ENCODE peak calls at places on chromosomes 11 and 22, in eight cellular contexts. H is IMR-90; P is breast epithelium; E is uterus; C is body of pancreas; S is HCT116; F is hepatocyte; Y is CD4-positive, CD25-positive, alpha-beta regulatory T cell. I is an unnamed sample.

GRCh38 chr11:34865261-34865660 is 50.9 kb downstream of the APIP start:
- DNase-seq in E (no peak), C (no peak), F (no peak), S (no peak), Y (no peak), H (no peak), P (no peak), I (no peak)

GRCh38 chr11:5380740-5381342 is 2.8 kb upstream of the OR51M1 start:
- DNase-seq in Y (no peak), E (peak; percentile 15), S (peak; percentile 36), P (no peak), H (peak; percentile 77), F (peak; percentile 79), C (peak; percentile 31), I (peak; percentile 3)

GRCh38 chr11:121163658-121164308 is 62.7 kb downstream of the TECTA start:
- DNase-seq in F (no peak), S (peak; percentile 0), Y (no peak), C (no peak), H (no peak), P (no peak), E (no peak), I (no peak)

GRCh38 chr11:116610190-116610589 is 162.6 kb downstream of the BUD13 start:
- DNase-seq in P (no peak), Y (no peak), H (no peak), E (no peak), F (no peak), C (no peak), S (no peak), I (no peak)

GRCh38 chr11:61949169-61950034 is 749 bp upstream of the BEST1 start:
- DNase-seq in P (peak; percentile 66), Y (no peak), S (peak; percentile 81), F (peak; percentile 87), H (peak; percentile 98), C (peak; percentile 90), E (peak; percentile 95), I (no peak)

GRCh38 chr11:8757533-8757932 is 74.9 kb downstream of the RPL27A start:
- DNase-seq in H (no peak), Y (no peak), E (no peak), C (no peak), P (no peak), F (peak; percentile 50), S (no peak), I (no peak)

GRCh38 chr11:126352934-126353801 is 2.3 kb upstream of the ST3GAL4 start:
- DNase-seq in C (no peak), H (peak; percentile 75), P (no peak), S (no peak), Y (no peak), E (no peak), F (no peak), I (no peak)

GRCh38 chr22:37010976-37011375 is 8.3 kb downstream of the TST start:
- DNase-seq in P (no peak), F (no peak), H (no peak), C (no peak), Y (no peak), S (no peak), E (no peak), I (no peak)

GRCh38 chr22:50282361-50283144 is 12.4 kb upstream of the MAPK11 start:
- DNase-seq in E (no peak), Y (no peak), F (peak; percentile 89), C (peak; percentile 88), S (peak; percentile 77), P (peak; percentile 93), H (peak; percentile 77), I (no peak)

GRCh38 chr11:20194470-20194869 is 34.2 kb upstream of the DBX1 start:
- DNase-seq in E (no peak), C (no peak), S (no peak), Y (no peak), H (no peak), F (no peak), P (no peak), I (no peak)

GRCh38 chr11:94544582-94544831 is 786 bp downstream of the FUT4 start:
- DNase-seq in H (no peak), C (peak; percentile 31), E (no peak), P (no peak), Y (no peak), S (no peak), F (no peak), I (no peak)

GRCh38 chr22:40183029-40183581 is 5.4 kb downstream of the TNRC6B start:
- DNase-seq in F (peak; percentile 80), Y (no peak), S (no peak), P (peak; percentile 64), C (no peak), H (peak; percentile 87), E (no peak), I (peak; percentile 32)

GRCh38 chr11:111759375-111759774 is 6.8 kb downstream of the PPP2R1B start:
- DNase-seq in S (no peak), E (no peak), P (no peak), Y (no peak), H (no peak), F (no peak), C (no peak), I (no peak)

GRCh38 chr11:130074736-130075135 is 5.0 kb downstream of the APLP2 start:
- DNase-seq in Y (no peak), E (no peak), H (no peak), S (no peak), P (no peak), C (no peak), F (no peak), I (no peak)

GRCh38 chr11:130076774-130077481 is 7.2 kb downstream of the APLP2 start:
- DNase-seq in S (no peak), H (no peak), F (no peak), E (no peak), P (no peak), Y (no peak), C (no peak), I (no peak)

GRCh38 chr11:130077671-130078468 is 8.2 kb downstream of the APLP2 start:
- DNase-seq in S (no peak), C (no peak), F (no peak), E (no peak), Y (no peak), H (no peak), P (no peak), I (no peak)
- H3K4me1 ChIP-seq in S (no peaks in the 10 kb centered on the region), C (peaks cover 15% of the 10 kb centered on the region), F (peaks cover 8% of the 10 kb centered on the region), E (no peaks in the 10 kb centered on the region), Y (no peaks in the 10 kb centered on the region), H (no peaks in the 10 kb centered on the region), P (no peaks in the 10 kb centered on the region), I (no peaks in the 10 kb centered on the region)

DNA sequence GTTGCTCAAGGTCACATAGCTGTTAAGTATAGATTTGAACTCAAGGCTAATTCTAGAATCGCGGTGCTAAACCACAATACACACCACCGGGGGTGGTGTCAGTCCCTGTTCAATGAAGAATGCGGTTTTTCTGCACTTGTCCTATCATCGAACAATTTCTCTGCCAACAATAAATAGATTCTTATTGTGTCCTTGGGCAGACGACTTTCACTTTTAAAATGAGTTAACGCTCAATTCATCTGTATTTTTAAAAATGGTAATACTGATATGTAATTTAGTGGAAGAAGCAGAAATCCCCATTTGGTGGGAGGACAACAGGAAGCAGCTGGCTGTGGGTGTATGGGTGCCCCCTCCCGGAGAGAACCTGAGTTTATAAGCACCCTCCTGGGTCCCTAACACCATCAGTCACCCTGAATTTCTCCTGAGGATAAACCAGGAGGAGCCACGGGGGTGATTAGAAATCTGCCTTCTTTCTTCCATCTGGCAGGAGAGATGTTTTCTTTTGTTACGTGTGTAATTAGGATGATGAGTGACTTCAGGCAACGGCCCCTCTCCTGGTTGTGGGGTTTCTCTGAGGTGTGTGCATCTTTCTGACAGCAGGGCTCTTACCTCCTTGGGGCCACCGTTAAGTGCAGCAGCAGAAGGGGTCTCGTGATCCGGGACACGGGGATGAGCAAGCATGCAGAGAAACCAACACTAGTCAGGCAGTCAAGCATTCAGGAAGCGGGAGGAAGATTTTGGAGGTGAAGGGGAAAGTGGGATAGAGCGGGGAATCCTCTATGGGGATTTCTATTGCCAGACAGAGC is 87.7 kb downstream of the GRAMD1B start:
- DNase-seq in H (no peak), C (no peak), S (no peak), F (no peak), P (no peak), E (no peak), Y (no peak), I (no peak)
- H3K36me3 ChIP-seq in H (no peaks in the 10 kb centered on the region), C (no peaks in the 10 kb centered on the region), S (no peaks in the 10 kb centered on the region), F (no peaks in the 10 kb centered on the region), P (no peaks in the 10 kb centered on the region), E (no peaks in the 10 kb centered on the region), Y (no peaks in the 10 kb centered on the region), I (no peaks in the 10 kb centered on the region)

DNA sequence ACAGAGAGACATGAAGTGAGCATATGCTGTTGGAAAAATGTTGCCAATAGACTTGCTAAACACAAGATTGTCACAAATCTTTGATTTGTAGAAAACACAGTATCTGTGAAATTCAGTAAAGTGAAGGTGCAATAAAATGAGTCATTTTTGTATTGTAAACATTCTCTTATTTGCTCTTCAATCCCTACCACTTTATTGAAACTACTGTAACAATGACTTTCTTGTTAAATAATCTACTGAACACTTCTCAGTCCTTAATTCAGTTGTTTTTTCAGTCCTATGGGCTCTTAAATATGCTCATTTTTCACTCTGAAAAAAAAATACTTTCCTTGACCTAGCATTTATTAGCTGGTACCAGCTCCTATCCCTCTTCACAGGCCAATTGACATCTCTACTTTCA is 531.9 kb downstream of the DLG2 start:
- DNase-seq in C (no peak), P (no peak), S (no peak), E (no peak), Y (no peak), H (no peak), F (no peak), I (no peak)
- H3K4me3 ChIP-seq in C (no peak overlapping the region), P (no peak overlapping the region), S (no peak overlapping the region), E (no peak overlapping the region), Y (no peak overlapping the region), H (no peak overlapping the region), F (no peak overlapping the region), I (no peak overlapping the region)

DNA sequence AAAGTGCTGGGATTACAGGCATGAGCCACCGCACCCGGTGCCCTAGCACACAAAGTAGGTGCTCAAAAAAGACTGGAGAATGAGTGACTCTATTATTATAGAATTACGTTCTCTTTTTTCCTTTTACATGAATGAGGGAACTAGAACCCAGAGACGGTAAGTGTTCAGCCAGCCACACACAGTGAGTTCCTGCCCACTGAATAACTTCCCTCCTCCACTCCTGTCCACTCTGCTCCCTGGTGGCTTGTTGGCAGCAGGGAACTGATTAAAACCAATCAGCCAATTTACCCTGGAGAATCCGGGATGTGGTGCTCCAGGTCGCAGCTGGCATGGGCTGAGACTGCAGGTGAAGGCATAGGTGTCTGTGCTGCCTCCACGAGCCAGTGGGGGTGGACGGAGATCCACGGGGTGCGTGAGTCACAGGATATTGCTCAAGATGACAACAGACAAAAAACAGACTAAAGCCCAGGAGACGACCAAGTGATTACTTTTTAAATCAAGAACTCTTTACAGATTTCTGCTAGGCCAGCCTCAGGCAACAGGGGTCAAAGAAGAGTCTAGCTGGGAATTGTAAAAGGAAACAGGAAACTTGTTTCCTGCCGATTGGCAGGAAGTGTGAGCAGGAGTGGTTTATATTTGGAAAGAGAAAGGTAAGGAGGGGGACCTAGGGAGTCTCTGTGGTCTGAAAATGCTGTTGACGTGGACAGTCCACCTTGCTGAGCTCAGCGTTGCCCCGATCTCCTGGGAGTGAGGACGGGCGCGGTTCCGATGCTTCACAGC is 95.2 kb upstream of the TP53I11 start:
- DNase-seq in C (peak; percentile 27), F (peak; percentile 36), S (peak; percentile 6), Y (no peak), H (peak; percentile 50), P (peak; percentile 80), E (peak; percentile 38), I (no peak)
- H3K4me1 ChIP-seq in C (no peaks in the 10 kb centered on the region), F (no peaks in the 10 kb centered on the region), S (peaks cover 15% of the 10 kb centered on the region), Y (no peaks in the 10 kb centered on the region), H (peaks cover 13% of the 10 kb centered on the region), P (no peaks in the 10 kb centered on the region), E (no peaks in the 10 kb centered on the region), I (no peaks in the 10 kb centered on the region)

GRCh38 chr22:38247713-38248112 is 25.1 kb downstream of the TMEM184B start:
- DNase-seq in H (no peak), E (no peak), C (no peak), Y (no peak), S (no peak), P (no peak), F (no peak), I (no peak)
- H3K36me3 ChIP-seq in H (peaks cover 34% of the 10 kb centered on the region), E (no peaks in the 10 kb centered on the region), C (peaks cover 5% of the 10 kb centered on the region), Y (peaks cover 19% of the 10 kb centered on the region), S (peaks cover 3% of the 10 kb centered on the region), P (no peaks in the 10 kb centered on the region), F (no peaks in the 10 kb centered on the region), I (no peaks in the 10 kb centered on the region)

I was measured in naive thymus-derived CD4-positive, alpha-beta T cell.